ENCODE peak calls at places on chromosomes 13 and 19, in four cellular contexts. One of them, this sample, is unnamed.

GRCh38 chr13:94550030-94550738 is 45.8 kb downstream of the TGDS start:
- DNase-seq in thoracic aorta: no peak
- DNase-seq in tibial nerve: peak; percentile 33
- DNase-seq in OCI-LY7: no peak
- DNase-seq in this sample: no peak

GRCh38 chr19:1425102-1425842 is 12.9 kb upstream of the RPS15 start:
- DNase-seq in thoracic aorta: no peak
- DNase-seq in tibial nerve: no peak
- DNase-seq in OCI-LY7: no peak
- DNase-seq in this sample: no peak

GRCh38 chr13:44125943-44126469 is 246.3 kb downstream of the LACC1 start:
- DNase-seq in thoracic aorta: no peak
- DNase-seq in tibial nerve: no peak
- DNase-seq in OCI-LY7: no peak
- DNase-seq in this sample: no peak

GRCh38 chr19:54017266-54017665 is 25.8 kb downstream of the CACNG6 start:
- DNase-seq in thoracic aorta: no peak
- DNase-seq in tibial nerve: no peak
- DNase-seq in OCI-LY7: no peak
- DNase-seq in this sample: no peak

GRCh38 chr13:43061496-43062280 is 38.3 kb downstream of the DNAJC15 start:
- DNase-seq in thoracic aorta: no peak
- DNase-seq in tibial nerve: no peak
- DNase-seq in OCI-LY7: no peak
- DNase-seq in this sample: no peak

GRCh38 chr13:44989941-44990340 is 603 bp downstream of the GPALPP1 start:
- DNase-seq in thoracic aorta: no peak
- DNase-seq in tibial nerve: no peak
- DNase-seq in OCI-LY7: peak; percentile 21
- DNase-seq in this sample: no peak

GRCh38 chr19:29574518-29574917 is 31.6 kb upstream of the POP4 start:
- DNase-seq in thoracic aorta: no peak
- DNase-seq in tibial nerve: no peak
- DNase-seq in OCI-LY7: no peak
- DNase-seq in this sample: no peak

GRCh38 chr19:57664269-57665127 is 4.2 kb upstream of the ZSCAN4 start:
- DNase-seq in thoracic aorta: no peak
- DNase-seq in tibial nerve: no peak
- DNase-seq in OCI-LY7: no peak
- DNase-seq in this sample: no peak

GRCh38 chr13:77928909-77929308 is 10.3 kb upstream of the EDNRB start:
- DNase-seq in thoracic aorta: no peak
- DNase-seq in tibial nerve: no peak
- DNase-seq in OCI-LY7: no peak
- DNase-seq in this sample: peak; percentile 34

GRCh38 chr13:87671031-87671823 is at the start of gene SLITRK5:
- DNase-seq in thoracic aorta: no peak
- DNase-seq in tibial nerve: peak; percentile 62
- DNase-seq in OCI-LY7: peak; percentile 93
- DNase-seq in this sample: peak; percentile 19

GRCh38 chr19:19385900-19386339 is 19.6 kb upstream of the GATAD2A start:
- DNase-seq in thoracic aorta: no peak
- DNase-seq in tibial nerve: no peak
- DNase-seq in OCI-LY7: peak; percentile 77
- DNase-seq in this sample: no peak

GRCh38 chr13:73816702-73817101 is 317.5 kb downstream of the KLF12 start:
- DNase-seq in thoracic aorta: no peak
- DNase-seq in tibial nerve: no peak
- DNase-seq in OCI-LY7: no peak
- DNase-seq in this sample: no peak

GRCh38 chr13:34156841-34157365 is 339.0 kb downstream of the RFC3 start:
- DNase-seq in thoracic aorta: peak; percentile 66
- DNase-seq in tibial nerve: peak; percentile 24
- DNase-seq in OCI-LY7: no peak
- DNase-seq in this sample: peak; percentile 67

GRCh38 chr13:90084684-90085290 is 1262.7 kb upstream of the MIR17HG start:
- DNase-seq in thoracic aorta: no peak
- DNase-seq in tibial nerve: no peak
- DNase-seq in OCI-LY7: no peak
- DNase-seq in this sample: no peak

GRCh38 chr13:46595136-46595917 is 42.4 kb downstream of the LRCH1 start:
- DNase-seq in thoracic aorta: no peak
- DNase-seq in tibial nerve: no peak
- DNase-seq in OCI-LY7: peak; percentile 94
- DNase-seq in this sample: no peak

GRCh38 chr19:1107655-1108261 is 4.0 kb downstream of the GPX4 start:
- DNase-seq in thoracic aorta: no peak
- DNase-seq in tibial nerve: no peak
- DNase-seq in OCI-LY7: no peak
- DNase-seq in this sample: no peak

GRCh38 chr13:77040076-77040475 is 13.1 kb upstream of the FBXL3 start:
- DNase-seq in thoracic aorta: no peak
- DNase-seq in tibial nerve: no peak
- DNase-seq in OCI-LY7: no peak
- DNase-seq in this sample: no peak

GRCh38 chr19:36245210-36246005 is 30.5 kb downstream of the ZNF146 start:
- DNase-seq in thoracic aorta: no peak
- DNase-seq in tibial nerve: no peak
- DNase-seq in OCI-LY7: no peak
- DNase-seq in this sample: no peak

GRCh38 chr13:28297341-28297740 is 159.0 kb downstream of the PAN3 start:
- DNase-seq in thoracic aorta: no peak
- DNase-seq in tibial nerve: no peak
- DNase-seq in OCI-LY7: no peak
- DNase-seq in this sample: no peak

GRCh38 chr13:25752957-25753540 is 298.8 kb downstream of the SHISA2 start:
- DNase-seq in thoracic aorta: peak; percentile 25
- DNase-seq in tibial nerve: peak; percentile 43
- DNase-seq in OCI-LY7: no peak
- DNase-seq in this sample: no peak

GRCh38 chr13:41458187-41458938 is 1.0 kb downstream of the RGCC start:
- DNase-seq in thoracic aorta: no peak
- DNase-seq in tibial nerve: no peak
- DNase-seq in OCI-LY7: peak; percentile 67
- DNase-seq in this sample: peak; percentile 52

GRCh38 chr19:19155495-19156219 is 14.4 kb downstream of the MEF2B start:
- DNase-seq in thoracic aorta: no peak
- DNase-seq in tibial nerve: no peak
- DNase-seq in OCI-LY7: peak; percentile 98
- DNase-seq in this sample: peak; percentile 86

GRCh38 chr13:93235258-93236015 is 8.8 kb downstream of the GPC6 start:
- DNase-seq in thoracic aorta: no peak
- DNase-seq in tibial nerve: no peak
- DNase-seq in OCI-LY7: no peak
- DNase-seq in this sample: no peak

GRCh38 chr19:13883665-13884064 is 6.7 kb downstream of the NANOS3 start:
- DNase-seq in thoracic aorta: no peak
- DNase-seq in tibial nerve: no peak
- DNase-seq in OCI-LY7: no peak
- DNase-seq in this sample: no peak
- TF ChIP-seq CTCF in thoracic aorta: no peak
- TF ChIP-seq CTCF in tibial nerve: no peak
- TF ChIP-seq CTCF in OCI-LY7: no peak
- TF ChIP-seq CTCF in this sample: no peak

GRCh38 chr13:22316494-22317025 is 645.7 kb downstream of the FGF9 start:
- DNase-seq in thoracic aorta: no peak
- DNase-seq in tibial nerve: no peak
- DNase-seq in OCI-LY7: no peak
- DNase-seq in this sample: no peak

GRCh38 chr13:22312405-22312803 is 641.5 kb downstream of the FGF9 start:
- DNase-seq in thoracic aorta: no peak
- DNase-seq in tibial nerve: no peak
- DNase-seq in OCI-LY7: no peak
- DNase-seq in this sample: no peak

GRCh38 chr13:22311734-22312404 is 641.0 kb downstream of the FGF9 start:
- DNase-seq in thoracic aorta: no peak
- DNase-seq in tibial nerve: peak; percentile 12
- DNase-seq in OCI-LY7: no peak
- DNase-seq in this sample: no peak
- H3K4me3 ChIP-seq in thoracic aorta: no peak overlapping the region
- H3K4me3 ChIP-seq in tibial nerve: no peak overlapping the region
- H3K4me3 ChIP-seq in OCI-LY7: no peak overlapping the region
- H3K4me3 ChIP-seq in this sample: no peak overlapping the region

GRCh38 chr13:98460519-98460918 is 116.4 kb downstream of the STK24 start:
- DNase-seq in thoracic aorta: no peak
- DNase-seq in tibial nerve: no peak
- DNase-seq in OCI-LY7: no peak
- DNase-seq in this sample: no peak
- H3K36me3 ChIP-seq in thoracic aorta: peaks cover 48% of the 10 kb centered on the region
- H3K36me3 ChIP-seq in tibial nerve: no peaks in the 10 kb centered on the region
- H3K36me3 ChIP-seq in OCI-LY7: peaks cover 44% of the 10 kb centered on the region
- H3K36me3 ChIP-seq in this sample: peaks cover 46% of the 10 kb centered on the region

DNA sequence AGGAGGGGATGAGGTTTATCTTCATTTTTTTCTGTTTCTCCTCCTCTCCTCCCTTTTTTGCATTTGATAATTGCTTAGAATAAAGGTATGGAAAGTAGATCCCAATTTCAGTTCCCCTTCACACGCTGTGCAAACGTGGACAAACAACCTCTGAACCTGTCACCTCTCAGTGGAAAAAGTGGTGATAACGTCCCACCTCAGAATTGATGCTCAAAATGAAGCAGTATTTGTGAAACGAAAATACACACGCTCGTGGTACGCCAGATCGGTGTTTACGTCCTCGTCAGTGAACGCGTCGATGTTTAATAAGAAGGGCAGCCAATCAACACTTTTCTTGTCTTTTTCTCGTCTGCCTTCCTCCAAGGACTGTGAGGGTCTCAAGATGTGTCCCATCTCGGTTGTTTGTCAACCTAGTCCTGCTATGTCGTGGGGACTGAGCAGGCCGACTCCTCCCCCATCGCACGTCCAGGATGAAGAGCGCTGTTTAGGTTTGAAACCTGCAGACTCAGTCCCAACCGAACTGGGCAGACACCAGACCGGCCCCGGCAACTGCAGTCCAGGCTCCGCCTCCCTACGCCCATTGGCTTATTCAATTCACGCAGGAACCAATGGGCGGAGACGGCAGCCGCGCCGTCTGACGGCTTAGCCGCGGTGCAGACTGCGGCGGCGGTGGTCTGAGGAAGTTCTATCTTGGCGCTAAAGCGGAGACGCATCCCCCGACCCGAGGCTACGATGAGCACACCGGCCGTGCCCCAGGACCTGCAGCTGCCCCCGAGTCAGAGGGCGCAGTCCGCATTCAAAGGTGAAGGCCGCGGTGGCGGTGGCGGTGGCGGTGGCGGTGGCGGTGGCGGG is at the start of gene CKAP2:
- DNase-seq in thoracic aorta: peak; percentile 86
- DNase-seq in tibial nerve: peak; percentile 89
- DNase-seq in OCI-LY7: peak; percentile 97
- DNase-seq in this sample: peak; percentile 95
- TF ChIP-seq CTCF in thoracic aorta: no peak
- TF ChIP-seq CTCF in tibial nerve: no peak
- TF ChIP-seq CTCF in OCI-LY7: no peak
- TF ChIP-seq CTCF in this sample: no peak

GRCh38 chr19:45172173-45172572 is 5.9 kb downstream of the TRAPPC6A start:
- DNase-seq in thoracic aorta: no peak
- DNase-seq in tibial nerve: no peak
- DNase-seq in OCI-LY7: peak; percentile 29
- DNase-seq in this sample: no peak
- H3K4me3 ChIP-seq in thoracic aorta: no peak overlapping the region
- H3K4me3 ChIP-seq in tibial nerve: no peak overlapping the region
- H3K4me3 ChIP-seq in OCI-LY7: no peak overlapping the region
- H3K4me3 ChIP-seq in this sample: no peak overlapping the region

GRCh38 chr19:5222178-5222577 is 118.4 kb downstream of the PTPRS start:
- DNase-seq in thoracic aorta: no peak
- DNase-seq in tibial nerve: no peak
- DNase-seq in OCI-LY7: no peak
- DNase-seq in this sample: no peak

GRCh38 chr19:5218963-5219530 is 121.6 kb downstream of the PTPRS start:
- DNase-seq in thoracic aorta: no peak
- DNase-seq in tibial nerve: no peak
- DNase-seq in OCI-LY7: no peak
- DNase-seq in this sample: no peak

GRCh38 chr19:5220361-5220760 is 120.3 kb downstream of the PTPRS start:
- DNase-seq in thoracic aorta: no peak
- DNase-seq in tibial nerve: no peak
- DNase-seq in OCI-LY7: no peak
- DNase-seq in this sample: no peak

GRCh38 chr19:5219551-5220304 is 120.9 kb downstream of the PTPRS start:
- DNase-seq in thoracic aorta: no peak
- DNase-seq in tibial nerve: no peak
- DNase-seq in OCI-LY7: no peak
- DNase-seq in this sample: no peak

GRCh38 chr19:5220866-5221265 is 119.7 kb downstream of the PTPRS start:
- DNase-seq in thoracic aorta: no peak
- DNase-seq in tibial nerve: no peak
- DNase-seq in OCI-LY7: no peak
- DNase-seq in this sample: no peak
- H3K36me3 ChIP-seq in thoracic aorta: peaks cover 60% of the 10 kb centered on the region
- H3K36me3 ChIP-seq in tibial nerve: peaks cover 8% of the 10 kb centered on the region
- H3K36me3 ChIP-seq in OCI-LY7: peaks cover 37% of the 10 kb centered on the region
- H3K36me3 ChIP-seq in this sample: no peaks in the 10 kb centered on the region

GRCh38 chr13:75685239-75685697 is 49.1 kb downstream of the LMO7 start:
- DNase-seq in thoracic aorta: no peak
- DNase-seq in tibial nerve: no peak
- DNase-seq in OCI-LY7: no peak
- DNase-seq in this sample: no peak
- TF ChIP-seq CTCF in thoracic aorta: no peak
- TF ChIP-seq CTCF in tibial nerve: no peak
- TF ChIP-seq CTCF in OCI-LY7: no peak
- TF ChIP-seq CTCF in this sample: no peak

GRCh38 chr19:39659791-39660190 is 4.1 kb downstream of the LGALS16 start:
- DNase-seq in thoracic aorta: no peak
- DNase-seq in tibial nerve: no peak
- DNase-seq in OCI-LY7: no peak
- DNase-seq in this sample: no peak
- H3K4me3 ChIP-seq in thoracic aorta: no peak overlapping the region
- H3K4me3 ChIP-seq in tibial nerve: no peak overlapping the region
- H3K4me3 ChIP-seq in OCI-LY7: no peak overlapping the region
- H3K4me3 ChIP-seq in this sample: no peak overlapping the region

DNA sequence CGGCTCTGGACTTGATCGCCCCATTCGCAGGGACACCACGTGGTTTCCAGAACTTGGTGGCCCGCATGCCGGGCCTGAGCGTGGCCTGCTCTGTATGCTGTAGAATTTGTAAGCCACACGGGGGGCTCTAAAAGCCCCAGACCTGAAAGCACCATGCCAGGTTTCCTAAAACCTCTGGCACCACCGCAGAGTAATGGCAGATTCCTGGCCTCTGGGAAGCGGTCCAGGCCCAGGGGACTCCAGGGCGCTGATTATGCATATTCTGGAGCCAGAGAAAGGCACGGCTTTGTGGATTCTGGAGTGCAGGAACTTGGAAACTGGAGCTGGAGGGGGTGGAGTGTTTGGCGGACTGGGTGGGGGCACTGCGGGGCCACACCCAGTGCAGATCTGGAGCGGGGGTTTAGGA is 3.7 kb downstream of the FTL start:
- DNase-seq in thoracic aorta: no peak
- DNase-seq in tibial nerve: no peak
- DNase-seq in OCI-LY7: no peak
- DNase-seq in this sample: no peak
- H3K36me3 ChIP-seq in thoracic aorta: peaks cover 46% of the 10 kb centered on the region
- H3K36me3 ChIP-seq in tibial nerve: peaks cover 2% of the 10 kb centered on the region
- H3K36me3 ChIP-seq in OCI-LY7: peaks cover 47% of the 10 kb centered on the region
- H3K36me3 ChIP-seq in this sample: peaks cover 17% of the 10 kb centered on the region